ENCODE peak calls at places on chromosomes 5 and 9, in ten cellular contexts. J is foreskin fibroblast; S is iPS-NIHi11; C is ACHN; Q is fibroblast of gingiva; B is activated T-cell treated with anti-CD3 and anti-CD28 coated beads for 4 hours; M is IMR-90; N is posterior cingulate gyrus; R is activated CD4-positive, alpha-beta T cell treated with anti-CD3 and anti-CD28 coated beads, Interleukin-2, amount 50 U/mL, for 4 hours; X is tibial nerve. W is an unnamed sample.

GRCh38 chr5:68087866-68088265 is 127.7 kb upstream of the PIK3R1 start:
- DNase-seq in B (no peak), M (no peak), R (no peak), S (no peak), X (no peak), N (no peak), J (peak), Q (peak), C (no peak), W (no peak)

GRCh38 chr5:151019331-151019730 is 1.1 kb upstream of the GPX3 start:
- DNase-seq in B (no peak), Q (no peak), R (no peak), S (no peak), N (no peak), M (no peak), X (no peak), J (no peak), C (no peak), W (no peak)

GRCh38 chr5:76701298-76701697 is 14.6 kb upstream of the F2R start:
- DNase-seq in C (no peak), S (no peak), J (peak), Q (peak), M (peak), N (no peak), X (peak), R (no peak), B (no peak), W (no peak)

GRCh38 chr5:33299621-33300208 is 141.1 kb upstream of the TARS1 start:
- DNase-seq in X (no peak), S (no peak), M (peak), Q (peak), R (no peak), J (peak), N (no peak), C (peak), B (no peak), W (peak)

GRCh38 chr5:80097516-80097915 is 62.4 kb downstream of the THBS4 start:
- DNase-seq in M (no peak), R (no peak), X (no peak), S (peak), B (no peak), J (no peak), Q (no peak), N (no peak), C (no peak), W (no peak)

GRCh38 chr5:78518365-78519197 is 130.0 kb downstream of the LHFPL2 start:
- DNase-seq in N (no peak), S (peak), R (no peak), Q (peak), M (peak), B (no peak), J (peak), C (peak), X (no peak), W (peak)

GRCh38 chr9:138122201-138122600 is 244.6 kb downstream of the CACNA1B start:
- DNase-seq in R (no peak), X (no peak), S (no peak), C (no peak), Q (no peak), N (no peak), M (no peak), B (no peak), J (no peak), W (peak)

GRCh38 chr5:54517512-54518145 is at the start of gene SNX18:
- DNase-seq in X (peak), C (peak), R (peak), N (peak), J (peak), B (peak), M (peak), Q (peak), S (peak), W (peak)

GRCh38 chr9:134413890-134414731 is 87.9 kb downstream of the RXRA start:
- DNase-seq in C (peak), M (peak), J (peak), Q (peak), N (peak), B (no peak), X (no peak), R (no peak), S (no peak), W (peak)

GRCh38 chr5:57684299-57684702 is 201.7 kb upstream of the ACTBL2 start:
- DNase-seq in J (no peak), X (no peak), C (no peak), Q (no peak), S (no peak), N (no peak), R (no peak), M (no peak), B (no peak), W (no peak)

W was measured in osteoblast.